ENCODE peak calls at places on chromosomes 13 and 19, in ten cellular contexts. G, J, Q, S, E, I, Y, A, R and V are unnamed samples.

GRCh38 chr19:40588110-40588854 is 11.6 kb downstream of the SHKBP1 start:
- DNase-seq in G (no peak), J (no peak), Q (no peak), S (no peak), E (no peak), I (no peak), Y (no peak), A (no peak), R (no peak), V (no peak)

GRCh38 chr19:30105723-30106122 is 163.7 kb downstream of the URI1 start:
- DNase-seq in G (no peak), J (no peak), Q (no peak), S (no peak), E (no peak), I (no peak), Y (no peak), A (no peak), R (no peak), V (no peak)

GRCh38 chr19:49338691-49339363 is 3.6 kb downstream of the CD37 start:
- DNase-seq in G (peak), J (no peak), Q (peak), S (no peak), E (peak), I (peak), Y (peak), A (peak), R (peak), V (peak)

GRCh38 chr13:48593551-48593950 is 60.2 kb upstream of the CYSLTR2 start:
- DNase-seq in G (no peak), J (no peak), Q (no peak), S (no peak), E (no peak), I (no peak), Y (no peak), A (no peak), R (no peak), V (no peak)

GRCh38 chr13:92187378-92187989 is 789.1 kb downstream of the GPC5 start:
- DNase-seq in G (no peak), J (no peak), Q (no peak), S (peak), E (peak), I (peak), Y (peak), A (peak), R (peak), V (no peak)

GRCh38 chr19:6481541-6482342 is at the start of gene DENND1C:
- DNase-seq in G (no peak), J (no peak), Q (peak), S (peak), E (peak), I (no peak), Y (peak), A (peak), R (peak), V (no peak)

GRCh38 chr19:48578891-48579290 is 26.9 kb downstream of the SULT2B1 start:
- DNase-seq in G (no peak), J (no peak), Q (no peak), S (no peak), E (no peak), I (no peak), Y (no peak), A (no peak), R (no peak), V (no peak)

GRCh38 chr19:6866646-6867255 is 20.6 kb upstream of the ADGRE1 start:
- DNase-seq in G (no peak), J (peak), Q (no peak), S (no peak), E (no peak), I (no peak), Y (no peak), A (no peak), R (no peak), V (no peak)

GRCh38 chr13:93345061-93345460 is 118.5 kb downstream of the GPC6 start:
- DNase-seq in G (no peak), J (no peak), Q (no peak), S (no peak), E (no peak), I (no peak), Y (no peak), A (no peak), R (no peak), V (no peak)

GRCh38 chr13:106814389-106814903 is 246.5 kb upstream of the ARGLU1 start:
- DNase-seq in G (no peak), J (no peak), Q (no peak), S (no peak), E (no peak), I (no peak), Y (no peak), A (no peak), R (no peak), V (no peak)

GRCh38 chr13:80329250-80329649 is 11.7 kb downstream of the SPRY2 start:
- DNase-seq in G (no peak), J (no peak), Q (no peak), S (no peak), E (no peak), I (no peak), Y (no peak), A (no peak), R (no peak), V (no peak)

GRCh38 chr13:23146811-23147245 is 34.0 kb upstream of the SGCG start:
- DNase-seq in G (no peak), J (no peak), Q (no peak), S (no peak), E (no peak), I (no peak), Y (no peak), A (no peak), R (no peak), V (no peak)

GRCh38 chr19:13839938-13840750 is 36.8 kb upstream of the NANOS3 start:
- DNase-seq in G (no peak), J (no peak), Q (peak), S (peak), E (no peak), I (no peak), Y (peak), A (no peak), R (no peak), V (no peak)

GRCh38 chr19:49879243-49879960 is 1.9 kb downstream of the TBC1D17 start:
- DNase-seq in G (no peak), J (no peak), Q (no peak), S (no peak), E (no peak), I (no peak), Y (no peak), A (no peak), R (no peak), V (no peak)

GRCh38 chr19:49775742-49776370 is 9.1 kb downstream of the AP2A1 start:
- DNase-seq in G (no peak), J (no peak), Q (no peak), S (no peak), E (no peak), I (no peak), Y (no peak), A (no peak), R (no peak), V (no peak)

GRCh38 chr19:14383898-14384669 is 2.8 kb downstream of the ADGRE5 start:
- DNase-seq in G (peak), J (no peak), Q (no peak), S (no peak), E (no peak), I (no peak), Y (no peak), A (no peak), R (no peak), V (no peak)

GRCh38 chr13:23871616-23872220 is 17.5 kb downstream of the MIPEP start:
- DNase-seq in G (no peak), J (no peak), Q (no peak), S (no peak), E (no peak), I (no peak), Y (no peak), A (no peak), R (no peak), V (no peak)

GRCh38 chr13:48534911-48535501 is 2.1 kb upstream of the RCBTB2 start:
- DNase-seq in G (no peak), J (no peak), Q (no peak), S (no peak), E (no peak), I (no peak), Y (no peak), A (no peak), R (no peak), V (no peak)

GRCh38 chr13:90867336-90867683 is 480.2 kb upstream of the MIR17HG start:
- DNase-seq in G (peak), J (peak), Q (peak), S (peak), E (peak), I (peak), Y (peak), A (peak), R (peak), V (peak)

GRCh38 chr19:13979686-13980085 is 26.4 kb downstream of the RFX1 start:
- DNase-seq in G (no peak), J (no peak), Q (no peak), S (no peak), E (no peak), I (no peak), Y (no peak), A (no peak), R (no peak), V (no peak)

GRCh38 chr19:17775245-17775927 is 19.6 kb upstream of the B3GNT3 start:
- DNase-seq in G (no peak), J (no peak), Q (no peak), S (peak), E (peak), I (no peak), Y (peak), A (peak), R (peak), V (peak)

GRCh38 chr19:48186541-48186991 is 16.1 kb downstream of the ZSWIM9 start:
- DNase-seq in G (no peak), J (no peak), Q (no peak), S (no peak), E (no peak), I (no peak), Y (no peak), A (no peak), R (no peak), V (no peak)

GRCh38 chr13:31929031-31929770 is 102.4 kb upstream of the FRY start:
- DNase-seq in G (no peak), J (no peak), Q (no peak), S (no peak), E (no peak), I (no peak), Y (no peak), A (no peak), R (no peak), V (no peak)

GRCh38 chr13:20425819-20426219 is 99.8 kb downstream of the CRYL1 start:
- DNase-seq in G (no peak), J (no peak), Q (no peak), S (no peak), E (no peak), I (no peak), Y (no peak), A (no peak), R (no peak), V (no peak)

GRCh38 chr13:31627097-31627496 is 112.2 kb upstream of the RXFP2 start:
- DNase-seq in G (no peak), J (no peak), Q (no peak), S (no peak), E (no peak), I (no peak), Y (no peak), A (no peak), R (no peak), V (no peak)

GRCh38 chr13:92390217-92390616 is 836.4 kb upstream of the GPC6 start:
- DNase-seq in G (no peak), J (peak), Q (no peak), S (no peak), E (no peak), I (no peak), Y (peak), A (no peak), R (no peak), V (no peak)

GRCh38 chr13:70203661-70204229 is 95.5 kb upstream of the KLHL1 start:
- DNase-seq in G (no peak), J (no peak), Q (no peak), S (no peak), E (no peak), I (no peak), Y (no peak), A (no peak), R (no peak), V (no peak)

GRCh38 chr13:112784811-112785418 is 95.1 kb downstream of the ATP11A start:
- DNase-seq in G (peak), J (no peak), Q (no peak), S (no peak), E (no peak), I (no peak), Y (no peak), A (no peak), R (peak), V (no peak)

GRCh38 chr13:46022476-46022875 is 30.1 kb downstream of the ZC3H13 start:
- DNase-seq in G (no peak), J (no peak), Q (no peak), S (no peak), E (no peak), I (no peak), Y (no peak), A (no peak), R (no peak), V (no peak)

GRCh38 chr19:3497757-3498515 is 2.5 kb downstream of the DOHH start:
- DNase-seq in G (no peak), J (no peak), Q (no peak), S (no peak), E (no peak), I (no peak), Y (no peak), A (no peak), R (no peak), V (no peak)

GRCh38 chr19:18379803-18380747 is 5.9 kb upstream of the GDF15 start:
- DNase-seq in G (peak), J (no peak), Q (peak), S (peak), E (peak), I (peak), Y (peak), A (no peak), R (peak), V (peak)

GRCh38 chr19:50537769-50538230 is 24.1 kb upstream of the ASPDH start:
- DNase-seq in G (no peak), J (no peak), Q (peak), S (peak), E (peak), I (peak), Y (peak), A (peak), R (peak), V (peak)

GRCh38 chr13:86409466-86410241 is 610.4 kb upstream of the SLITRK6 start:
- DNase-seq in G (no peak), J (no peak), Q (no peak), S (no peak), E (no peak), I (no peak), Y (no peak), A (no peak), R (no peak), V (no peak)

GRCh38 chr13:112333756-112334543 is 42.2 kb upstream of the SPACA7 start:
- DNase-seq in G (no peak), J (no peak), Q (no peak), S (no peak), E (no peak), I (peak), Y (no peak), A (no peak), R (no peak), V (no peak)

GRCh38 chr13:45231722-45232121 is 30.9 kb upstream of the KCTD4 start:
- DNase-seq in G (no peak), J (no peak), Q (no peak), S (no peak), E (no peak), I (no peak), Y (no peak), A (no peak), R (no peak), V (no peak)

GRCh38 chr13:81697826-81698225 is 1356.9 kb upstream of the SPRY2 start:
- DNase-seq in G (no peak), J (no peak), Q (no peak), S (no peak), E (no peak), I (no peak), Y (no peak), A (no peak), R (no peak), V (no peak)

GRCh38 chr19:35673121-35673804 is 6.9 kb downstream of the UPK1A start:
- DNase-seq in G (no peak), J (peak), Q (no peak), S (no peak), E (peak), I (peak), Y (peak), A (peak), R (peak), V (no peak)

GRCh38 chr19:12777217-12778019 is 2.1 kb upstream of the HOOK2 start:
- DNase-seq in G (peak), J (no peak), Q (peak), S (peak), E (peak), I (no peak), Y (peak), A (peak), R (peak), V (no peak)

GRCh38 chr13:109720758-109721184 is 65.6 kb downstream of the IRS2 start:
- DNase-seq in G (no peak), J (no peak), Q (no peak), S (no peak), E (no peak), I (no peak), Y (no peak), A (no peak), R (no peak), V (no peak)

GRCh38 chr13:67075239-67075638 is 154.9 kb downstream of the PCDH9 start:
- DNase-seq in G (no peak), J (no peak), Q (no peak), S (no peak), E (no peak), I (no peak), Y (no peak), A (no peak), R (no peak), V (no peak)
- TF ChIP-seq CTCF in G (no peak), J (no peak), Q (peak), S (no peak), E (peak), I (peak), Y (peak), A (no peak), R (no peak), V (no peak)

GRCh38 chr13:25214371-25215252 is 42.5 kb upstream of the AMER2 start:
- DNase-seq in G (peak), J (no peak), Q (peak), S (peak), E (no peak), I (no peak), Y (no peak), A (no peak), R (no peak), V (no peak)
- TF ChIP-seq CTCF in G (no peak), J (peak), Q (no peak), S (no peak), E (no peak), I (no peak), Y (no peak), A (no peak), R (no peak), V (no peak)

GRCh38 chr19:1653300-1653628 is 849 bp upstream of the TCF3 start:
- DNase-seq in G (no peak), J (no peak), Q (no peak), S (no peak), E (no peak), I (no peak), Y (no peak), A (no peak), R (no peak), V (no peak)

GRCh38 chr19:1654178-1654792 is 1.9 kb upstream of the TCF3 start:
- DNase-seq in G (no peak), J (no peak), Q (peak), S (no peak), E (no peak), I (no peak), Y (no peak), A (no peak), R (no peak), V (no peak)

GRCh38 chr19:1651548-1652394 is 644 bp downstream of the TCF3 start:
- DNase-seq in G (peak), J (no peak), Q (peak), S (peak), E (peak), I (peak), Y (peak), A (peak), R (no peak), V (no peak)

GRCh38 chr19:1651061-1651547 is 1.3 kb downstream of the TCF3 start:
- DNase-seq in G (no peak), J (no peak), Q (peak), S (no peak), E (no peak), I (no peak), Y (peak), A (peak), R (peak), V (no peak)

GRCh38 chr19:1652471-1653299 is at the start of gene TCF3:
- DNase-seq in G (peak), J (peak), Q (peak), S (peak), E (peak), I (peak), Y (peak), A (peak), R (peak), V (peak)
- TF ChIP-seq CTCF in G (no peak), J (no peak), Q (no peak), S (no peak), E (peak), I (no peak), Y (no peak), A (no peak), R (no peak), V (no peak)

GRCh38 chr13:52048516-52048915 is 24.0 kb downstream of the UTP14C start:
- DNase-seq in G (no peak), J (no peak), Q (no peak), S (no peak), E (no peak), I (no peak), Y (no peak), A (no peak), R (no peak), V (no peak)

GRCh38 chr13:52047463-52047862 is 23.0 kb downstream of the UTP14C start:
- DNase-seq in G (no peak), J (no peak), Q (no peak), S (no peak), E (no peak), I (no peak), Y (no peak), A (no peak), R (no peak), V (no peak)

GRCh38 chr13:52051400-52051799 is 26.9 kb downstream of the UTP14C start:
- DNase-seq in G (no peak), J (no peak), Q (no peak), S (no peak), E (no peak), I (no peak), Y (no peak), A (no peak), R (no peak), V (no peak)

DNA sequence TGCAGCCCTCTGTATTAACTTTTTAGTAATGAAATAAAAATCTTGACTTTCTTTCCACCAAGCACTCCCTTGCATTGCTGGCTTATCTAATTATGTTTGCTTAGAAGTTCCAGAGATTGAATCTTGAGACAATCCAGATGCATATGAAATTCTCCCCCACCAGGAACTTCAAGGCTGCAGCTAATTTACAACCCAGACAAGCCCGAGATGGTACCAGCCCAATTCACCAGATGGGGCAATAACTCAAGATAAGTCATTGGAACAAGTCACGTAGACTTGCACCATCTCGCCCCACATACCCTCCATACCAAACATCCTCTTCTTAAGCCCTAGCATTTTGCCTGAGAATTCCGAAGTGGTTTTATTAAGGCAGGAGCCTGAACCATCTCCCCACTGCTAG is 29.0 kb downstream of the UTP14C start:
- DNase-seq in G (no peak), J (no peak), Q (no peak), S (no peak), E (no peak), I (no peak), Y (peak), A (no peak), R (no peak), V (no peak)
- TF ChIP-seq CTCF in G (no peak), J (no peak), Q (no peak), S (no peak), E (no peak), I (no peak), Y (no peak), A (no peak), R (no peak), V (no peak)

DNA sequence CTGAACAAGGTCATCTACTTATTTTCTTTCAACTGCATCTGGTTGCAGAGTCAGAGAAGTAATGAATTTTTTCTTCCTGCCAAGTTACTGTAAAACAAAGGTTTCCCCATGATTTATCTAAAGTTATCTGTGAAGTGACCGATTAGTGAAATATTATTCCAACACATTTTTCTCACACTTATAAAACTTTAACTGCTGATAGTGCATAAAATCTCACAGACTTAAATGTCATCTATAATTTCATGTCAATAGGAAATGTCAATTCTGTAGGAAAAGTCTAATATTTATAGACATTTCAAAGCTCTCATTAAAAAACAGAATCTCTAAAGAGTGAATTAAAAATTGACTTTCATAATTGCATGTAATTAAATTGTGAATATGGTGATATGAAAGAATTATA is 397.2 kb downstream of the SLITRK1 start:
- DNase-seq in G (no peak), J (no peak), Q (no peak), S (no peak), E (no peak), I (no peak), Y (no peak), A (no peak), R (no peak), V (no peak)
- TF ChIP-seq CTCF in G (no peak), J (no peak), Q (no peak), S (no peak), E (no peak), I (no peak), Y (no peak), A (no peak), R (no peak), V (no peak)

GRCh38 chr19:31249217-31249616 is 100.0 kb downstream of the TSHZ3 start:
- DNase-seq in G (no peak), J (no peak), Q (no peak), S (no peak), E (peak), I (no peak), Y (no peak), A (no peak), R (no peak), V (no peak)
- TF ChIP-seq CTCF in G (no peak), J (no peak), Q (no peak), S (no peak), E (no peak), I (peak), Y (no peak), A (no peak), R (no peak), V (no peak)